ENCODE peak calls at places on chromosomes 7 and 10, in eight cellular contexts. H, D, E, K, R, I, J and W are unnamed samples.

GRCh38 chr7:119640326-119640725 is 632.6 kb upstream of the KCND2 start:
- DNase-seq in H (no peak), D (no peak), E (no peak), K (no peak), R (no peak), I (no peak), J (no peak), W (no peak)

GRCh38 chr7:63900394-63901203 is 98.0 kb upstream of the ZNF722 start:
- DNase-seq in H (peak; percentile 96), D (peak; percentile 72), E (peak; percentile 76), K (peak; percentile 92), R (no peak), I (peak; percentile 41), J (peak; percentile 95), W (peak; percentile 92)

GRCh38 chr7:21617916-21618390 is 75.1 kb downstream of the DNAH11 start:
- DNase-seq in H (peak; percentile 73), D (no peak), E (no peak), K (no peak), R (peak; percentile 93), I (peak; percentile 70), J (no peak), W (no peak)

GRCh38 chr10:5692476-5693358 is 8.1 kb downstream of the TASOR2 start:
- DNase-seq in H (peak; percentile 53), D (no peak), E (peak; percentile 51), K (peak; percentile 75), R (no peak), I (peak; percentile 22), J (peak; percentile 44), W (peak; percentile 8)

GRCh38 chr7:151727579-151728285 is 149.2 kb downstream of the PRKAG2 start:
- DNase-seq in H (peak; percentile 89), D (no peak), E (no peak), K (peak; percentile 67), R (peak; percentile 96), I (peak; percentile 98), J (no peak), W (no peak)

GRCh38 chr10:82206831-82207230 is 331.8 kb downstream of the NRG3 start:
- DNase-seq in H (no peak), D (no peak), E (no peak), K (no peak), R (no peak), I (no peak), J (no peak), W (no peak)

GRCh38 chr10:75508814-75509306 is 77.4 kb downstream of the LRMDA start:
- DNase-seq in H (no peak), D (no peak), E (no peak), K (no peak), R (peak; percentile 19), I (no peak), J (no peak), W (no peak)

GRCh38 chr7:37467017-37467416 is 18.4 kb upstream of the ELMO1 start:
- DNase-seq in H (no peak), D (no peak), E (no peak), K (no peak), R (no peak), I (no peak), J (no peak), W (no peak)

GRCh38 chr7:13833872-13834271 is 155.6 kb downstream of the ETV1 start:
- DNase-seq in H (no peak), D (no peak), E (no peak), K (no peak), R (no peak), I (no peak), J (no peak), W (no peak)

GRCh38 chr10:44389556-44389955 is 4.7 kb upstream of the CXCL12 start:
- DNase-seq in H (no peak), D (no peak), E (no peak), K (no peak), R (no peak), I (no peak), J (no peak), W (no peak)

GRCh38 chr10:62057872-62058271 is 156.4 kb downstream of the ARID5B start:
- DNase-seq in H (no peak), D (no peak), E (no peak), K (no peak), R (no peak), I (no peak), J (no peak), W (no peak)

GRCh38 chr7:17108049-17108584 is 190.3 kb upstream of the AHR start:
- DNase-seq in H (no peak), D (no peak), E (no peak), K (no peak), R (no peak), I (no peak), J (no peak), W (no peak)

GRCh38 chr7:117077658-117078057 is 124.4 kb downstream of the ST7 start:
- DNase-seq in H (no peak), D (no peak), E (no peak), K (no peak), R (no peak), I (no peak), J (no peak), W (no peak)

GRCh38 chr10:10804998-10805737 is 212.5 kb upstream of the CELF2 start:
- DNase-seq in H (no peak), D (no peak), E (no peak), K (no peak), R (peak; percentile 64), I (peak; percentile 49), J (no peak), W (no peak)

GRCh38 chr10:26911811-26912461 is 51.2 kb upstream of the ABI1 start:
- DNase-seq in H (no peak), D (no peak), E (no peak), K (no peak), R (no peak), I (no peak), J (no peak), W (no peak)

GRCh38 chr10:78203915-78204818 is 170.5 kb downstream of the RPS24 start:
- DNase-seq in H (no peak), D (no peak), E (no peak), K (no peak), R (no peak), I (peak; percentile 46), J (no peak), W (no peak)